ENCODE peak calls at places on chromosomes 2 and 18, in six cellular contexts. I is NCI-H748 treated with DMSO at 0.1 percent for 48 hours, E is endothelial cell, P is AG10803, C is GOT3, T is activated gamma-delta T cell treated with Interleukin-2 at 50 U/mL for 16 hours. F is an unnamed sample.

GRCh38 chr2:190820416-190820815 is 60.2 kb upstream of the GLS start:
- DNase-seq in T (no peak), I (no peak), C (no peak), E (no peak), P (no peak), F (no peak)

GRCh38 chr2:10964076-10964812 is 52.5 kb downstream of the KCNF1 start:
- DNase-seq in E (no peak), P (peak; percentile 31), C (no peak), T (no peak), I (no peak), F (no peak)

GRCh38 chr18:9772847-9773677 is 65.0 kb downstream of the RAB31 start:
- DNase-seq in P (no peak), I (no peak), E (no peak), T (no peak), C (no peak), F (no peak)

GRCh38 chr2:151481744-151482143 is 72.0 kb downstream of the RIF1 start:
- DNase-seq in P (no peak), I (no peak), T (no peak), C (no peak), E (no peak), F (no peak)

GRCh38 chr18:23135679-23136325 is 517 bp downstream of the CABLES1 start:
- DNase-seq in C (no peak), P (no peak), E (peak; percentile 57), T (no peak), I (peak; percentile 16), F (no peak)

GRCh38 chr2:238728322-238729260 is 119.3 kb upstream of the TWIST2 start:
- DNase-seq in P (peak; percentile 99), I (no peak), C (peak; percentile 16), E (no peak), T (no peak), F (no peak)

GRCh38 chr2:101388232-101388631 is 929 bp upstream of the CREG2 start:
- DNase-seq in I (no peak), T (no peak), P (peak; percentile 31), C (no peak), E (no peak), F (no peak)

GRCh38 chr2:210502997-210503621 is 26.6 kb upstream of the LANCL1 start:
- DNase-seq in E (peak; percentile 39), I (peak; percentile 52), P (peak; percentile 53), T (no peak), C (no peak), F (no peak)

GRCh38 chr2:112916145-112916571 is 5.2 kb downstream of the IL37 start:
- DNase-seq in T (no peak), I (no peak), P (no peak), C (no peak), E (no peak), F (no peak)

GRCh38 chr2:225937625-225938024 is 538.1 kb downstream of the NYAP2 start:
- DNase-seq in P (peak; percentile 9), C (no peak), I (no peak), T (no peak), E (no peak), F (no peak)

GRCh38 chr2:233822101-233822771 is 32.1 kb downstream of the HJURP start:
- DNase-seq in C (no peak), P (no peak), T (no peak), I (no peak), E (no peak), F (no peak)

GRCh38 chr2:219997341-219997851 is 370.0 kb downstream of the SLC4A3 start:
- DNase-seq in I (peak; percentile 59), P (peak; percentile 23), T (no peak), C (no peak), E (peak; percentile 84), F (no peak)

GRCh38 chr18:37322497-37323035 is 243.0 kb downstream of the CELF4 start:
- DNase-seq in P (peak; percentile 13), E (peak; percentile 68), T (no peak), I (no peak), C (no peak), F (no peak)

F was measured in thoracic aorta.